ENCODE peak calls at places on chromosomes 5 and 9, in four cellular contexts. O, B, V and P are unnamed samples.

GRCh38 chr9:91162784-91163440 is 198.8 kb downstream of the AUH start:
- DNase-seq in O (no peak), B (no peak), V (peak), P (no peak)

GRCh38 chr5:72248352-72249032 is 71.5 kb downstream of the MRPS27 start:
- DNase-seq in O (no peak), B (peak), V (peak), P (no peak)

GRCh38 chr5:2251751-2252150 is 369.0 kb upstream of the IRX4 start:
- DNase-seq in O (no peak), B (no peak), V (no peak), P (no peak)

GRCh38 chr5:9324348-9325056 is 221.4 kb downstream of the SEMA5A start:
- DNase-seq in O (no peak), B (peak), V (peak), P (no peak)

GRCh38 chr5:122311888-122312669 is at the start of gene SNCAIP:
- DNase-seq in O (no peak), B (peak), V (peak), P (peak)

GRCh38 chr5:84372066-84372700 is 12.5 kb downstream of the EDIL3 start:
- DNase-seq in O (no peak), B (peak), V (no peak), P (no peak)

GRCh38 chr5:134099288-134099872 is 15.1 kb upstream of the TCF7 start:
- DNase-seq in O (no peak), B (no peak), V (no peak), P (no peak)

GRCh38 chr5:56668996-56669395 is 146.4 kb upstream of the MAP3K1 start:
- DNase-seq in O (no peak), B (no peak), V (no peak), P (no peak)

GRCh38 chr5:57175586-57175985 is 1.7 kb downstream of the GPBP1 start:
- DNase-seq in O (no peak), B (no peak), V (no peak), P (no peak)

GRCh38 chr9:105385372-105385985 is 62.4 kb upstream of the FSD1L start:
- DNase-seq in O (no peak), B (no peak), V (no peak), P (no peak)

GRCh38 chr9:126791406-126792230 is 13.2 kb upstream of the ZBTB43 start:
- DNase-seq in O (no peak), B (peak), V (peak), P (no peak)

GRCh38 chr9:85040141-85040540 is 370.6 kb downstream of the NTRK2 start:
- DNase-seq in O (no peak), B (no peak), V (no peak), P (no peak)

GRCh38 chr5:143011621-143012020 is 241.4 kb downstream of the ARHGAP26 start:
- DNase-seq in O (no peak), B (peak), V (peak), P (no peak)

GRCh38 chr5:89213584-89213983 is 330.6 kb upstream of the MEF2C start:
- DNase-seq in O (no peak), B (peak), V (no peak), P (no peak)

GRCh38 chr5:55621218-55621617 is 86.5 kb upstream of the PLPP1 start:
- DNase-seq in O (no peak), B (peak), V (no peak), P (no peak)

GRCh38 chr9:93652604-93653592 is 76.5 kb downstream of the PHF2 start:
- DNase-seq in O (no peak), B (no peak), V (no peak), P (no peak)

GRCh38 chr5:141695627-141696180 is 13.7 kb upstream of the ARAP3 start:
- DNase-seq in O (no peak), B (no peak), V (no peak), P (no peak)

GRCh38 chr5:78899922-78900362 is 85.2 kb downstream of the ARSB start:
- DNase-seq in O (peak), B (peak), V (peak), P (peak)

GRCh38 chr5:1723957-1724821 is 75.4 kb downstream of the MRPL36 start:
- DNase-seq in O (no peak), B (no peak), V (no peak), P (no peak)

GRCh38 chr5:110435207-110435606 is 291.3 kb downstream of the TMEM232 start:
- DNase-seq in O (no peak), B (no peak), V (no peak), P (no peak)

GRCh38 chr9:26066237-26066636 is 388.0 kb upstream of the TUSC1 start:
- DNase-seq in O (no peak), B (no peak), V (no peak), P (no peak)

GRCh38 chr5:72555871-72556270 is 48.7 kb upstream of the ZNF366 start:
- DNase-seq in O (no peak), B (no peak), V (peak), P (no peak)

GRCh38 chr9:91144782-91145181 is 216.9 kb downstream of the AUH start:
- DNase-seq in O (no peak), B (peak), V (no peak), P (no peak)

GRCh38 chr5:10581867-10582511 is 18.1 kb downstream of the ANKRD33B start:
- DNase-seq in O (no peak), B (no peak), V (no peak), P (no peak)

GRCh38 chr9:800561-800960 is 40.9 kb upstream of the DMRT1 start:
- DNase-seq in O (no peak), B (no peak), V (no peak), P (no peak)

GRCh38 chr5:121968910-121969607 is 7.3 kb downstream of the SRFBP1 start:
- DNase-seq in O (no peak), B (peak), V (no peak), P (no peak)

DNA sequence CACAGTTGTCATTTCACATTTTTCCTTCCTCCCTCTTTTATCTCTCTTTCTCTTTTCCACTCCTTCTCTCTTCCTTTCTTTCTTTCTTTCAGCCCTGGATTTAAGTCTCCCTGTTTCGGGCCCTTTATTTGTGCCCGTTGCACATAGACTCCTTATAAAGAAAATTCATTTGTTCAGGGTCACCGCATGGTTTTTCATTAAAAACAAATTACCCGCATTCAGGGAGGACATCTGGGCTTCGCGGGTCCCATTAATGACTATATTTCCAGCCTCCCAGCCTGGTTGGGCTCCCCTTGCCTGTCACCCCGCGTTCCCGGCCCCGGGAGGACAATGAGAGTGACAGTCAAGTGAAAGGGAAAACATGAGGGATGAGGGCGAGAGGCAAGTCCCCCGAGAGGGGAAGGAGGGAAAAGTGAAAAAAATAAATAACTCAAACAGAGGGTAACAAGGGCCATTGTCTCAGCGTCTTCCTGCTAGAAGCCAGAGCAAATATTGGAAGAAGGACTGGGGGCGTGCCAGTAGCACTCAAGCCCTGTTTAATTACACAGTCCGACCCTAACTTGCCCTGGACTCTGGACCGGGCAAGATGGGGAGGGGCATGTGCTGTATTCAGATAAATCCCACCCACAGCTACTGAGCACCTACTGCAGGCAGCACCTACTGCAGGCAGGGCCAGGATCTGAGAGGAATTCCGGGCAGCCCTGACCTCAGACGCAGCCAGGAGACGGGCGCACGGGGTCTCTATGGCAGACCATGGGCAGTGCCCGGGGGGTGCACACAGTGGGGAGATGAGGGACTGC is 166.2 kb downstream of the PAX5 start:
- DNase-seq in O (no peak), B (no peak), V (no peak), P (no peak)
- H2BK5ac ChIP-seq in O (no peak), B (no peak), V (no peak), P (no peak)

DNA sequence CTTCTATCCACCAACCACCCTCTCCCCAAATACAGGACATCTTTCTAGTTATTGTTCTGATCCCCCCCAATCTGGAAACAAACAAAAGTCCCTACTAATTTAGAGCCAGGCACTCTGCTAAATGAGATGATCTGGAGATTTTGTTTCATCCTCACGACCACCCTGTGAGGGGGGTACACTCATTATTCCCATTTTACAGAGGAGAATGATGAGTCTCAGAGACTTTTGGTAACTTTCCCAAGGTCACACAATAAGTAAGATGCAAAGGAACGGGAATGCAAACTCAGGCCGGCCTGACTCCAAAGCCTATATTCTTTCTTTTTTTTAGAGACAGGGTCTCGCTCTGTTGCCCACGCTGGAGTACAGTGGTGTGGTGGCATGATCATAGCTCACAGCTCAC is 9.4 kb downstream of the PDGFRB start:
- DNase-seq in O (no peak), B (no peak), V (no peak), P (no peak)
- H3K27ac ChIP-seq in O (no peak), B (peak), V (no peak), P (no peak)

DNA sequence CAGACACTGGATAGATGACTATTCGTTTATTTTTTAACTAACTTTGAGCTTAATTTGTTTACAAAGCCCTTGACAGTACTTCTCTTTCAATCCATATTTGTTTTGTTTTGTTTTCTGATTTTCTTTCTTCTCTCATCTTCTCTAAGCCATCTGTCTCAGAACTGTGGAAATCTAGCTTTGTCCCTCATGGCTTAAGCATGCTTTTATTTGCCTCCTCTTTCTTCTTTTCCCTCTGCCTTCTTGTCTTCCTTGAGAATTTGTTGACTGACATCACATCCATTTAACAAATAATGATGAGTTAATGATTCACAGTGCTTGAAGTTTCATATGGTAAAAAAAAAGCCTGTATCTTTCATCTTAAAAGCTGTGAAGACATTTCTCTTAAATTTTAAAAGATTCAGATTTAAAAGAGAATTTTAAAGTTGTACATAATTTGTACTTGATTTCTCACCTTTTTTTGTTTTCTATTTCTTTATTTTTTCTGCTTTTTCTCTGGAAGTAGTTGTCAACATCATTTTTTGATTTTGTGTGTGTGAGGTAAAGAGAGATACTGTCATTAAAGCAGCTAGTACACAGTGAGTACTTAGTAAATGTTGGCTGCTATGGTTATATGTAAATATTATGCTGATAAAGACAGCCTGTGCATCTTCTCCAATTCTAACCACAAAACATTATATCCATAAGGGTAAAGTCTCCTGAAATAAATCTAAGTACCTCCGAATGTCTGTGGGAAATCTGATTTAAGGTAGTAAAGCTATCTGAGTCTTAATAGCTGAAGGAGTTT is 13.9 kb upstream of the SGCD start:
- DNase-seq in O (no peak), B (no peak), V (no peak), P (no peak)
- H4K5ac ChIP-seq in O (no peak), B (no peak), V (no peak), P (no peak)

DNA sequence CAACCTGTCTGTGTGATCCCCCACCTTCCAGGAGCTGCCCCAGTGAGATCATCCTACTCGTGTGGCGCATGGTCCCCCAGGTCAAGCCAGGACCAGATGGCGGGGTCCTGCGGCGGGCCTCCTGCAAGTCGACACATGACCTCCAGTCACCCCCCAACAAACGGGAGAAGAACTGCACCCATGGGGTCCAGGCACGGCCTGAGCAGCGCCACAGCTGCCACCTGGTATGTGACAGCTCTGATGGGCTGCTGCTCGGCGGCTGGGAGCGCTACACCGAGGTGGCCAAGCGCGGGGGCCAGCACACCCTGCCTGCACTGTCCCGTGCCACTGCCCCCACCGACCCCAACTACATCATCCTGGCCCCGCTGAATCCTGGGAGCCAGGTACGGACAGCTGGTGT is 43.7 kb downstream of the RGS3 start:
- DNase-seq in O (no peak), B (no peak), V (no peak), P (no peak)
- H2BK5ac ChIP-seq in O (no peak), B (no peak), V (no peak), P (no peak)